ENCODE peak calls at places on chromosomes 5 and 9, in four cellular contexts. H is left ventricle myocardium inferior, O is heart right ventricle, T is fibroblast of mammary gland. V is an unnamed sample.

GRCh38 chr5:31471040-31471439 is 60.9 kb downstream of the DROSHA start:
- DNase-seq in H (no peak), O (no peak), T (no peak), V (no peak)

GRCh38 chr9:135344523-135344901 is 135.1 kb upstream of the PPP1R26 start:
- DNase-seq in H (no peak), O (no peak), T (no peak), V (no peak)

GRCh38 chr9:4175846-4176245 is 124.0 kb downstream of the GLIS3 start:
- DNase-seq in H (no peak), O (no peak), T (peak; percentile 39), V (no peak)

GRCh38 chr5:142618125-142618524 is 67.8 kb downstream of the FGF1 start:
- DNase-seq in H (no peak), O (peak; percentile 41), T (peak; percentile 90), V (peak; percentile 56)

GRCh38 chr5:41071242-41071641 is at the start of gene MROH2B:
- DNase-seq in H (no peak), O (no peak), T (no peak), V (no peak)

GRCh38 chr9:119924736-119925135 is 555.5 kb upstream of the BRINP1 start:
- DNase-seq in H (no peak), O (no peak), T (no peak), V (no peak)

GRCh38 chr5:10989577-10990263 is 228.7 kb upstream of the DAP start:
- DNase-seq in H (no peak), O (peak; percentile 27), T (no peak), V (no peak)

GRCh38 chr9:9764821-9765220 is 848.0 kb downstream of the PTPRD start:
- DNase-seq in H (no peak), O (no peak), T (no peak), V (no peak)

GRCh38 chr5:132962429-132962928 is 955 bp downstream of the AFF4 start:
- DNase-seq in H (no peak), O (peak; percentile 38), T (peak; percentile 83), V (peak; percentile 35)

GRCh38 chr9:134730761-134731496 is 89.3 kb downstream of the COL5A1 start:
- DNase-seq in H (no peak), O (no peak), T (no peak), V (no peak)

GRCh38 chr5:103919526-103919925 is 356.9 kb upstream of the NUDT12 start:
- DNase-seq in H (no peak), O (no peak), T (no peak), V (no peak)

GRCh38 chr5:151459680-151460079 is 12.3 kb downstream of the SLC36A1 start:
- DNase-seq in H (no peak), O (no peak), T (no peak), V (peak; percentile 81)

GRCh38 chr5:127290019-127290945 is at the start of gene MEGF10:
- DNase-seq in H (no peak), O (peak; percentile 21), T (peak; percentile 44), V (no peak)

GRCh38 chr5:36301858-36302603 is at the start of gene RANBP3L:
- DNase-seq in H (no peak), O (peak; percentile 22), T (peak; percentile 34), V (no peak)

GRCh38 chr9:23830949-23831730 is 5.1 kb upstream of the ELAVL2 start:
- DNase-seq in H (no peak), O (no peak), T (no peak), V (no peak)

GRCh38 chr9:96617439-96618185 is 2.0 kb downstream of the CDC14B start:
- DNase-seq in H (no peak), O (no peak), T (no peak), V (no peak)

GRCh38 chr5:14872070-14872989 is 752 bp upstream of the ANKH start:
- DNase-seq in H (peak; percentile 83), O (peak; percentile 88), T (peak; percentile 37), V (no peak)

DNA sequence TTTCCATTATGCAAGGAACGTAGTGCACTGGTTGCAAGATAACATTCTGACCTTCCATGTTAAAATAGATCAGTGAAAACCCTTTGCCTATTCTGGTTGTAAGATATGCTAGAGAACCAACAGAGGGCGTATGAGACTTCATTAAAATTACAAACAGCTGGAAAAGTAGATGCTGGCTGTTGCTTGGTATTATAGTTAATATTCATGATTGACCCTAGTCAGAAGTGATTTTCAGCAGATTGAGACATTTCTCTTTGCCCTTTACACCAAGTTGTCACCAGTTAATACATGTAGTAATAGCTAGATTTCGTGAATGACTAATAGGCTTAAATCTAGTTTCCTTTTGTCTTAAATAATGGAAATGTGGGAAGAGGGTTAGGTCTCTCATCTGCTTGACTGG is 13.8 kb upstream of the FGF18 start:
- DNase-seq in H (no peak), O (no peak), T (peak; percentile 52), V (peak; percentile 36)
- TF ChIP-seq CTCF in H (peak; percentile 58), O (peak; percentile 45), T (peak; percentile 52), V (peak; percentile 73)

GRCh38 chr9:121635300-121635699 is 16.1 kb upstream of the DAB2IP start:
- DNase-seq in H (no peak), O (no peak), T (no peak), V (no peak)
- TF ChIP-seq CTCF in H (no peak), O (no peak), T (no peak), V (peak; percentile 12)

DNA sequence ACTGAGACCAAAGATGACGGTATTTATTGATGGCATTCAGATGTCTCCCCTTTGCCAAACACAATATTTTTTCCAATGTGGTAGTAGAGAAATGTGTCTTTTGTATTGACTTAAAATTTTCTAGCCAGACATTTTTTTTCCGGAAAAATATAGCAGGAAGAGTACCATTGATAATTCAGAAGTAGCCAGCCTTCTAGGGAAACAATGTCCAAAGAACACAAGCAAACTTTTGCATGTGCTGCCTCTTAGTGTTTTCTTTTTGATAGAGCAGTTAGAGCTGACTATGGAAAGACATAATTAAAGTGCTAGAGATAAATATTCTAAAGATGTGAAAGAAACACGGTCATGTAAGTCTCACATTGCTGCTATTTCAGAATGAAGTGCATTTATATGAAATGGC is 231.4 kb downstream of the MARCHF11 start:
- DNase-seq in H (no peak), O (no peak), T (no peak), V (no peak)
- TF ChIP-seq CTCF in H (peak; percentile 19), O (peak; percentile 28), T (no peak), V (peak; percentile 14)

GRCh38 chr5:137498736-137499505 is at the start of gene SPOCK1:
- DNase-seq in H (peak; percentile 72), O (peak; percentile 47), T (peak; percentile 67), V (peak; percentile 56)
- TF ChIP-seq CTCF in H (peak; percentile 78), O (peak; percentile 68), T (peak; percentile 35), V (peak; percentile 88)

GRCh38 chr5:131491749-131492148 is 143.3 kb downstream of the RAPGEF6 start:
- DNase-seq in H (no peak), O (no peak), T (peak; percentile 40), V (peak; percentile 11)
- TF ChIP-seq CTCF in H (no peak), O (no peak), T (no peak), V (no peak)

DNA sequence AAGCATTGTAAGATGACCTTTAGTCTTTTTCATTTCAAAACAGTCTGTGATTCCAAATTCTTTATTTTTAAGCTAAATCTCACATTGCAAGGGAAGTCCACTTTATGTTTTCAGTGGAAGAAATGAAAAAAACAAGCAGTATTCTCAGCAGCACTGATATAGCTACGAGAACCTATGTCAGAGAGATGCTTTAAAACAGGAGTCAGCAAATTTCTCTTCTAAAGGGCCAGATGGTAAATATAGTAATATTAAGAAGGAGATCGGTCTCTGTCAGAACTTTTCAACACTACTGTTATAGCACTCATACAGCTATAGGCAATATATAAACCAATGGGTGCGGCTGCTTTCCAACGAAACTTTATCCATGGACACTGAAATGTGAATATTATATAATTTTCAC is 18.7 kb downstream of the IL31RA start:
- DNase-seq in H (no peak), O (no peak), T (no peak), V (no peak)
- TF ChIP-seq CTCF in H (no peak), O (no peak), T (no peak), V (no peak)

DNA sequence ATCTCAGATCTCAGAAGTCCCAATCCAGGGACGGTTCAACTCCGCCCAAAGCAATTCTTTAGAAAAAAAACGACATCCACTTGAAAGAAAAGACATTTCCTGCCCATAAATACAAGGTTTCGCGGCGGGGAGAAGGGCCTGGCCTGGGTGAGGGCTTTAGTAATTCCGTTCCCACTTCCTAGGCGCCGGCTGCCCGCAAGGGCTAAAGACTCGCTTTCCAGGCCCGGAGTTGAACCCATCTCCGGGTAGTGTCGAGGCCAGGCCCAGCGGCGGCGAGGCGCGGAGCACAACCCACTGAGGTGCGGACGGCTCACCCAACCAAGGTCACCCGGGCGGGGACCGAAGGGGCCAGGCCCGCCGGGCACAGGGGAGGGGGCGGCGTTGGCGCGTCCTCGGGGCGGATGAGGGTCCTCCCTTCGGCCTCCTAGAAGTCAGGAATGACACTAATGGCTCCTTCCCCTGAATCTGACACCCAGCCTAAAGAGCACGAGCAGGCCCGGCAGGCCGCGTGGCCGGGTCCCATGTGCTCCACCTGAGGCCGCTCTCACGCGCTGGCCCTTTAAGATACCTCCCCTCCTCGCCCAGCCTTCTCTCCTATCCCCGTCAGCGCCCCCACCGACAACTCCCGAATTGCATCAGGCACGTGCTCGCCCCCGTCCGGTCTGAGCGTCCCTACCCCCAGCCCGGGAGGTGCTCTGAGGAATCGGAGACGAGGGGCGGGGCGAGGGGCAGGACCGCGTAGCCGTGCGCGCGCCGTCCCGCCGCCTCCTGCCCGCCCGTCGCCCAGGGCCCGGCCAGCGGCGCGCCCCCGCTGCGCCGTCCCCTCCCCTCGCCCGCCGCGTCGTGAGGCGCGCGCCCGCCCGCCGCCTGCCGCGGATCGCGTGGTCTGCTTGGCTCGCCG is 467 bp upstream of the LARP1 start:
- DNase-seq in H (peak; percentile 100), O (peak; percentile 100), T (peak; percentile 98), V (peak; percentile 97)
- TF ChIP-seq CTCF in H (peak; percentile 45), O (peak; percentile 32), T (peak; percentile 26), V (peak; percentile 63)

GRCh38 chr5:73726071-73726470 is 100.1 kb downstream of the ARHGEF28 start:
- DNase-seq in H (no peak), O (no peak), T (no peak), V (no peak)

GRCh38 chr5:73726606-73727231 is 100.7 kb downstream of the ARHGEF28 start:
- DNase-seq in H (no peak), O (no peak), T (no peak), V (no peak)

GRCh38 chr5:73729329-73729728 is 103.3 kb downstream of the ARHGEF28 start:
- DNase-seq in H (no peak), O (no peak), T (no peak), V (peak; percentile 15)

GRCh38 chr5:73728493-73729273 is 102.7 kb downstream of the ARHGEF28 start:
- DNase-seq in H (no peak), O (no peak), T (peak; percentile 37), V (no peak)

DNA sequence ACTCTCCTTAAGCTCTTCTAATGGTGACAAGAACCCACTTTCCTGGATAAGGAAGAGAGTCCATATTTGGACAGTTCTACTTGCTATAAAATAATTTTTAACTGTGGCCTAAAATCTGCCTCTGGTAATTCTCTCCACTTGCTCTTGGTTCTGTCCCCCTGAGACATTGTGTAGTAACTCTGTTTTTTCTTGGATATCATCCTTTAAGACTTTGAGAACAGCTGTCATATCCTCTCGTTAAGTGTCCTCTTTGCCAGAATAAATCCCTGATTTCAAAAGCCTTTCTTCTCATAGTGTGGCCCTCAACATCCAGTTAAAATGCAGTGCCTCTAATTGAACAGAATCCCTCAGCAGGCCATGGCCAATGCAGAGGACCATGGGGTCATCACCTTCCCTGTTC is 101.5 kb downstream of the ARHGEF28 start:
- DNase-seq in H (no peak), O (no peak), T (no peak), V (no peak)
- TF ChIP-seq CTCF in H (no peak), O (no peak), T (no peak), V (no peak)